ENCODE peak calls at places on chromosomes 3 and 15, in six cellular contexts. J is omental fat pad; O is RPMI7951; V is substantia nigra; T is activated T-cell treated with anti-CD3 and anti-CD28 coated beads, Interleukin-2, amount 50 U/mL, for 72 hours; D is foreskin fibroblast. F is an unnamed sample.

GRCh38 chr15:70024521-70024920 is 73.2 kb downstream of the TLE3 start:
- DNase-seq in J (no peak), O (no peak), V (no peak), T (no peak), D (no peak), F (no peak)

GRCh38 chr3:37546876-37547275 is 314.8 kb upstream of the CTDSPL start:
- DNase-seq in J (no peak), O (peak), V (no peak), T (no peak), D (peak), F (no peak)

GRCh38 chr15:88834211-88834812 is 31.1 kb downstream of the ACAN start:
- DNase-seq in J (no peak), O (peak), V (peak), T (peak), D (peak), F (no peak)

GRCh38 chr3:31105011-31105410 is 210.6 kb upstream of the GADL1 start:
- DNase-seq in J (no peak), O (peak), V (no peak), T (no peak), D (no peak), F (no peak)

GRCh38 chr3:113968986-113969385 is 21.2 kb downstream of the ZDHHC23 start:
- DNase-seq in J (no peak), O (peak), V (no peak), T (no peak), D (peak), F (no peak)

GRCh38 chr15:66631616-66632263 is 65.9 kb upstream of the LCTL start:
- DNase-seq in J (no peak), O (no peak), V (no peak), T (no peak), D (no peak), F (no peak)

GRCh38 chr3:186722457-186722856 is 5.3 kb downstream of the KNG1 start:
- DNase-seq in J (no peak), O (peak), V (no peak), T (no peak), D (no peak), F (no peak)

GRCh38 chr3:30933478-30934207 is 39.2 kb upstream of the GADL1 start:
- DNase-seq in J (no peak), O (no peak), V (no peak), T (no peak), D (no peak), F (no peak)

GRCh38 chr3:65604863-65605526 is 433.7 kb downstream of the MAGI1 start:
- DNase-seq in J (no peak), O (peak), V (no peak), T (no peak), D (peak), F (no peak)

GRCh38 chr15:90114451-90114901 is 12.2 kb upstream of the IDH2 start:
- DNase-seq in J (no peak), O (no peak), V (no peak), T (no peak), D (no peak), F (no peak)

GRCh38 chr3:114624676-114625181 is 330.9 kb downstream of the TIGIT start:
- DNase-seq in J (peak), O (peak), V (peak), T (no peak), D (peak), F (peak)

GRCh38 chr3:55620361-55621025 is 133.4 kb upstream of the WNT5A start:
- DNase-seq in J (no peak), O (peak), V (no peak), T (no peak), D (no peak), F (no peak)

GRCh38 chr3:194134231-194134756 is 1.7 kb upstream of the HES1 start:
- DNase-seq in J (no peak), O (peak), V (peak), T (peak), D (peak), F (peak)

GRCh38 chr3:99646107-99646435 is 7.7 kb downstream of the COL8A1 start:
- DNase-seq in J (no peak), O (no peak), V (no peak), T (no peak), D (no peak), F (no peak)

GRCh38 chr3:52270252-52270754 is 8.1 kb downstream of the WDR82 start:
- DNase-seq in J (no peak), O (no peak), V (no peak), T (no peak), D (no peak), F (no peak)

GRCh38 chr15:96332854-96333193 is 2.3 kb downstream of the NR2F2 start:
- DNase-seq in J (no peak), O (peak), V (no peak), T (no peak), D (no peak), F (no peak)

GRCh38 chr3:20742903-20743302 is 556.9 kb upstream of the SGO1 start:
- DNase-seq in J (no peak), O (no peak), V (no peak), T (no peak), D (no peak), F (no peak)

GRCh38 chr15:33737687-33738606 is 230.3 kb upstream of the CHRM5 start:
- DNase-seq in J (no peak), O (peak), V (no peak), T (peak), D (no peak), F (no peak)

GRCh38 chr3:70261283-70261682 is 51.2 kb downstream of the MDFIC2 start:
- DNase-seq in J (no peak), O (no peak), V (no peak), T (no peak), D (no peak), F (no peak)

GRCh38 chr3:82942041-82942440 is 1180.6 kb upstream of the GBE1 start:
- DNase-seq in J (no peak), O (no peak), V (no peak), T (no peak), D (no peak), F (no peak)

GRCh38 chr3:94304953-94305352 is 242.1 kb downstream of the NSUN3 start:
- DNase-seq in J (no peak), O (no peak), V (no peak), T (no peak), D (no peak), F (no peak)

GRCh38 chr15:72958634-72959033 is 93.6 kb upstream of the NEO1 start:
- DNase-seq in J (no peak), O (no peak), V (no peak), T (no peak), D (no peak), F (no peak)

GRCh38 chr3:49664300-49664699 is 9.9 kb upstream of the APEH start:
- DNase-seq in J (no peak), O (no peak), V (no peak), T (no peak), D (no peak), F (no peak)

F was measured in suprapubic skin.